ENCODE peak calls at places on chromosomes 4 and X, in ten cellular contexts. One of them, this sample, is unnamed.
A peak's percentile ranks its signal among the peaks of the same experiment; 100 is the strongest.

GRCh38 chrX:23008431-23009099 is 8.8 kb downstream of the DDX53 start:
- DNase-seq in MM.1S: peak; percentile 9
- DNase-seq in PC-9: no peak
- DNase-seq in adrenal gland: no peak
- DNase-seq in right lobe of liver: no peak
- DNase-seq in GM23338: peak; percentile 58
- DNase-seq in CD8-positive, alpha-beta T cell: no peak
- DNase-seq in uterus: no peak
- DNase-seq in stomach: no peak
- DNase-seq in PC-3: peak; percentile 62
- DNase-seq in this sample: no peak

GRCh38 chrX:72001471-72001870 is 90.8 kb downstream of the NHSL2 start:
- DNase-seq in MM.1S: no peak
- DNase-seq in PC-9: no peak
- DNase-seq in adrenal gland: no peak
- DNase-seq in right lobe of liver: no peak
- DNase-seq in GM23338: peak; percentile 77
- DNase-seq in CD8-positive, alpha-beta T cell: no peak
- DNase-seq in uterus: no peak
- DNase-seq in stomach: no peak
- DNase-seq in PC-3: no peak
- DNase-seq in this sample: no peak

GRCh38 chrX:96820935-96821334 is 62.8 kb upstream of the RPA4 start:
- DNase-seq in MM.1S: no peak
- DNase-seq in PC-9: no peak
- DNase-seq in adrenal gland: no peak
- DNase-seq in right lobe of liver: no peak
- DNase-seq in GM23338: no peak
- DNase-seq in CD8-positive, alpha-beta T cell: no peak
- DNase-seq in uterus: no peak
- DNase-seq in stomach: no peak
- DNase-seq in PC-3: no peak
- DNase-seq in this sample: no peak

GRCh38 chr4:104966349-104967033 is 180.2 kb upstream of the TET2 start:
- DNase-seq in MM.1S: peak; percentile 81
- DNase-seq in PC-9: peak; percentile 2
- DNase-seq in adrenal gland: no peak
- DNase-seq in right lobe of liver: no peak
- DNase-seq in GM23338: peak; percentile 7
- DNase-seq in CD8-positive, alpha-beta T cell: no peak
- DNase-seq in uterus: no peak
- DNase-seq in stomach: no peak
- DNase-seq in PC-3: peak; percentile 37
- DNase-seq in this sample: no peak

GRCh38 chrX:41382699-41383645 is 49.0 kb downstream of the DDX3X start:
- DNase-seq in MM.1S: no peak
- DNase-seq in PC-9: peak; percentile 21
- DNase-seq in adrenal gland: no peak
- DNase-seq in right lobe of liver: no peak
- DNase-seq in GM23338: peak; percentile 11
- DNase-seq in CD8-positive, alpha-beta T cell: no peak
- DNase-seq in uterus: no peak
- DNase-seq in stomach: no peak
- DNase-seq in PC-3: peak; percentile 32
- DNase-seq in this sample: no peak

GRCh38 chrX:826026-826425 is 195.4 kb downstream of the SHOX start:
- DNase-seq in MM.1S: no peak
- DNase-seq in PC-9: no peak
- DNase-seq in adrenal gland: no peak
- DNase-seq in right lobe of liver: no peak
- DNase-seq in GM23338: no peak
- DNase-seq in CD8-positive, alpha-beta T cell: no peak
- DNase-seq in uterus: no peak
- DNase-seq in stomach: no peak
- DNase-seq in PC-3: no peak
- DNase-seq in this sample: no peak

GRCh38 chr4:68271851-68272756 is 26.6 kb upstream of the TMPRSS11B start:
- DNase-seq in MM.1S: peak; percentile 55
- DNase-seq in PC-9: no peak
- DNase-seq in adrenal gland: no peak
- DNase-seq in right lobe of liver: no peak
- DNase-seq in GM23338: peak; percentile 70
- DNase-seq in CD8-positive, alpha-beta T cell: no peak
- DNase-seq in uterus: no peak
- DNase-seq in stomach: no peak
- DNase-seq in PC-3: peak; percentile 81
- DNase-seq in this sample: no peak

GRCh38 chr4:73451404-73451803 is 15.4 kb downstream of the AFP start:
- DNase-seq in MM.1S: no peak
- DNase-seq in PC-9: no peak
- DNase-seq in adrenal gland: no peak
- DNase-seq in right lobe of liver: no peak
- DNase-seq in GM23338: peak; percentile 62
- DNase-seq in CD8-positive, alpha-beta T cell: no peak
- DNase-seq in uterus: no peak
- DNase-seq in stomach: no peak
- DNase-seq in PC-3: no peak
- DNase-seq in this sample: no peak

GRCh38 chr4:148740701-148741100 is 298.5 kb upstream of the NR3C2 start:
- DNase-seq in MM.1S: no peak
- DNase-seq in PC-9: no peak
- DNase-seq in adrenal gland: no peak
- DNase-seq in right lobe of liver: no peak
- DNase-seq in GM23338: no peak
- DNase-seq in CD8-positive, alpha-beta T cell: no peak
- DNase-seq in uterus: no peak
- DNase-seq in stomach: no peak
- DNase-seq in PC-3: no peak
- DNase-seq in this sample: no peak

GRCh38 chrX:3145716-3146115 is 104.4 kb downstream of the ARSF start:
- DNase-seq in MM.1S: no peak
- DNase-seq in PC-9: no peak
- DNase-seq in adrenal gland: no peak
- DNase-seq in right lobe of liver: no peak
- DNase-seq in GM23338: no peak
- DNase-seq in CD8-positive, alpha-beta T cell: no peak
- DNase-seq in uterus: no peak
- DNase-seq in stomach: no peak
- DNase-seq in PC-3: no peak
- DNase-seq in this sample: no peak

GRCh38 chrX:29690061-29690460 is 525.3 kb upstream of the MAGEB2 start:
- DNase-seq in MM.1S: no peak
- DNase-seq in PC-9: no peak
- DNase-seq in adrenal gland: no peak
- DNase-seq in right lobe of liver: no peak
- DNase-seq in GM23338: no peak
- DNase-seq in CD8-positive, alpha-beta T cell: no peak
- DNase-seq in uterus: no peak
- DNase-seq in stomach: no peak
- DNase-seq in PC-3: no peak
- DNase-seq in this sample: no peak

GRCh38 chrX:74450803-74451449 is 29.6 kb downstream of the SLC16A2 start:
- DNase-seq in MM.1S: no peak
- DNase-seq in PC-9: no peak
- DNase-seq in adrenal gland: peak; percentile 65
- DNase-seq in right lobe of liver: no peak
- DNase-seq in GM23338: no peak
- DNase-seq in CD8-positive, alpha-beta T cell: no peak
- DNase-seq in uterus: no peak
- DNase-seq in stomach: no peak
- DNase-seq in PC-3: peak; percentile 89
- DNase-seq in this sample: no peak

GRCh38 chr4:29259556-29259955 is 1460.6 kb upstream of the PCDH7 start:
- DNase-seq in MM.1S: no peak
- DNase-seq in PC-9: no peak
- DNase-seq in adrenal gland: no peak
- DNase-seq in right lobe of liver: no peak
- DNase-seq in GM23338: no peak
- DNase-seq in CD8-positive, alpha-beta T cell: no peak
- DNase-seq in uterus: no peak
- DNase-seq in stomach: no peak
- DNase-seq in PC-3: peak; percentile 34
- DNase-seq in this sample: no peak

GRCh38 chr4:41939016-41939623 is 3.9 kb downstream of the TMEM33 start:
- DNase-seq in MM.1S: no peak
- DNase-seq in PC-9: no peak
- DNase-seq in adrenal gland: no peak
- DNase-seq in right lobe of liver: no peak
- DNase-seq in GM23338: peak; percentile 9
- DNase-seq in CD8-positive, alpha-beta T cell: no peak
- DNase-seq in uterus: no peak
- DNase-seq in stomach: no peak
- DNase-seq in PC-3: peak; percentile 26
- DNase-seq in this sample: no peak

GRCh38 chr4:99013884-99014523 is 18.5 kb downstream of the METAP1 start:
- DNase-seq in MM.1S: no peak
- DNase-seq in PC-9: no peak
- DNase-seq in adrenal gland: no peak
- DNase-seq in right lobe of liver: no peak
- DNase-seq in GM23338: no peak
- DNase-seq in CD8-positive, alpha-beta T cell: no peak
- DNase-seq in uterus: no peak
- DNase-seq in stomach: no peak
- DNase-seq in PC-3: no peak
- DNase-seq in this sample: no peak

DNA sequence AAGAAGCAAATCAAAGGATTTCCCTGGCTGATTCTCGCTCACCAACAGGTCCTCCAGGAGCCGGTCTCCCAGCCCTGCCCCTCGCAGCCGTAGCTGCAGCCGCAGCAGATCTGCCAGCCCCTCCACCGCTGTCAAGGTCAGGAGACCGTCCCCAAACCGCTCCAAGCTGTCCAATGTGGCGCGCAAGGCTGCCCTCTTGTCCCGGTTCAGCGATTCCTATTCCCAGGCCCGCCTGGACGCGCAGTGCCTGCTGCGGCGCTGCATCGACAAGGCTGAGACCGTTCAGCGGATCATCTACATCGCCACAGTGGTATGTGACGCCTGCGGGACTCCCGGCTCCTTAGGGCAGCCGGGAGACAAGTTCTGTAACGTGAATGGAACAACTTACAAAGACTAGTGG is 25.6 kb downstream of the SPATA18 start:
- DNase-seq in MM.1S: no peak
- DNase-seq in PC-9: no peak
- DNase-seq in adrenal gland: no peak
- DNase-seq in right lobe of liver: peak; percentile 53
- DNase-seq in GM23338: peak; percentile 86
- DNase-seq in CD8-positive, alpha-beta T cell: no peak
- DNase-seq in uterus: no peak
- DNase-seq in stomach: no peak
- DNase-seq in PC-3: no peak
- DNase-seq in this sample: peak; percentile 4
- H3K4me1 ChIP-seq in MM.1S: no peaks in the 10 kb centered on the region
- H3K4me1 ChIP-seq in PC-9: no peaks in the 10 kb centered on the region
- H3K4me1 ChIP-seq in adrenal gland: no peaks in the 10 kb centered on the region
- H3K4me1 ChIP-seq in right lobe of liver: no peaks in the 10 kb centered on the region
- H3K4me1 ChIP-seq in GM23338: no peaks in the 10 kb centered on the region
- H3K4me1 ChIP-seq in CD8-positive, alpha-beta T cell: no peaks in the 10 kb centered on the region
- H3K4me1 ChIP-seq in uterus: no peaks in the 10 kb centered on the region
- H3K4me1 ChIP-seq in stomach: no peaks in the 10 kb centered on the region
- H3K4me1 ChIP-seq in PC-3: no peaks in the 10 kb centered on the region
- H3K4me1 ChIP-seq in this sample: no peaks in the 10 kb centered on the region

GRCh38 chrX:15493118-15494082 is at the start of gene PIR:
- DNase-seq in MM.1S: peak; percentile 85
- DNase-seq in PC-9: peak; percentile 94
- DNase-seq in adrenal gland: peak; percentile 82
- DNase-seq in right lobe of liver: peak; percentile 95
- DNase-seq in GM23338: peak; percentile 90
- DNase-seq in CD8-positive, alpha-beta T cell: peak; percentile 37
- DNase-seq in uterus: peak; percentile 82
- DNase-seq in stomach: peak; percentile 89
- DNase-seq in PC-3: peak; percentile 92
- DNase-seq in this sample: peak; percentile 81
- TF ChIP-seq CTCF in MM.1S: peak; percentile 53
- TF ChIP-seq CTCF in PC-9: peak; percentile 40
- TF ChIP-seq CTCF in adrenal gland: no peak
- TF ChIP-seq CTCF in right lobe of liver: peak; percentile 25
- TF ChIP-seq CTCF in GM23338: peak; percentile 51
- TF ChIP-seq CTCF in CD8-positive, alpha-beta T cell: no peak
- TF ChIP-seq CTCF in uterus: peak; percentile 15
- TF ChIP-seq CTCF in stomach: peak; percentile 19
- TF ChIP-seq CTCF in PC-3: peak; percentile 70
- TF ChIP-seq CTCF in this sample: no peak

GRCh38 chr4:5852806-5853205 is 40.1 kb downstream of the CRMP1 start:
- DNase-seq in MM.1S: no peak
- DNase-seq in PC-9: no peak
- DNase-seq in adrenal gland: no peak
- DNase-seq in right lobe of liver: peak; percentile 30
- DNase-seq in GM23338: no peak
- DNase-seq in CD8-positive, alpha-beta T cell: no peak
- DNase-seq in uterus: no peak
- DNase-seq in stomach: no peak
- DNase-seq in PC-3: no peak
- DNase-seq in this sample: no peak

GRCh38 chr4:5851637-5852036 is 41.2 kb downstream of the CRMP1 start:
- DNase-seq in MM.1S: no peak
- DNase-seq in PC-9: no peak
- DNase-seq in adrenal gland: no peak
- DNase-seq in right lobe of liver: no peak
- DNase-seq in GM23338: no peak
- DNase-seq in CD8-positive, alpha-beta T cell: no peak
- DNase-seq in uterus: no peak
- DNase-seq in stomach: no peak
- DNase-seq in PC-3: no peak
- DNase-seq in this sample: no peak

GRCh38 chr4:5858020-5858769 is 34.7 kb downstream of the CRMP1 start:
- DNase-seq in MM.1S: no peak
- DNase-seq in PC-9: no peak
- DNase-seq in adrenal gland: no peak
- DNase-seq in right lobe of liver: peak; percentile 39
- DNase-seq in GM23338: no peak
- DNase-seq in CD8-positive, alpha-beta T cell: no peak
- DNase-seq in uterus: no peak
- DNase-seq in stomach: no peak
- DNase-seq in PC-3: no peak
- DNase-seq in this sample: no peak

DNA sequence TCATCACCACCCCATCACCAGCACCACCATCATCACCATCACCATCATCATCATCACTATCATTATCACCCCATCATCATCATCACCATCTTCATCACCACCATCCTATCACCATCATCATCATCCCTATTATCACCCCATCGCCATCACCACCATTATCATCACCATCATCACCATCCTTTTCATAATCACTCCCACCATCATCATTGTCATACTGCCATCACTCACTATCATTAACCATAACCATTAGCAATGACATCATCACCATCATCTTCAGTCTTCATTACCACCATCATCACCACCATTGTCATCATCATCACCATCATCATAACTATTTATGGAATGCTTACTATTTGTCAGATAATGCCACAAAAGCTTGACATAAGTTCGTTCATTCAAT is 35.7 kb downstream of the CRMP1 start:
- DNase-seq in MM.1S: no peak
- DNase-seq in PC-9: no peak
- DNase-seq in adrenal gland: no peak
- DNase-seq in right lobe of liver: no peak
- DNase-seq in GM23338: no peak
- DNase-seq in CD8-positive, alpha-beta T cell: no peak
- DNase-seq in uterus: no peak
- DNase-seq in stomach: no peak
- DNase-seq in PC-3: no peak
- DNase-seq in this sample: no peak
- H3K4me1 ChIP-seq in MM.1S: no peaks in the 10 kb centered on the region
- H3K4me1 ChIP-seq in PC-9: no peaks in the 10 kb centered on the region
- H3K4me1 ChIP-seq in adrenal gland: no peaks in the 10 kb centered on the region
- H3K4me1 ChIP-seq in right lobe of liver: no peaks in the 10 kb centered on the region
- H3K4me1 ChIP-seq in GM23338: no peaks in the 10 kb centered on the region
- H3K4me1 ChIP-seq in CD8-positive, alpha-beta T cell: no peaks in the 10 kb centered on the region
- H3K4me1 ChIP-seq in uterus: no peaks in the 10 kb centered on the region
- H3K4me1 ChIP-seq in stomach: no peaks in the 10 kb centered on the region
- H3K4me1 ChIP-seq in PC-3: no peaks in the 10 kb centered on the region
- H3K4me1 ChIP-seq in this sample: no peaks in the 10 kb centered on the region

GRCh38 chrX:53481816-53482485 is 47.8 kb upstream of the HSD17B10 start:
- DNase-seq in MM.1S: peak; percentile 61
- DNase-seq in PC-9: peak; percentile 47
- DNase-seq in adrenal gland: peak; percentile 51
- DNase-seq in right lobe of liver: no peak
- DNase-seq in GM23338: peak; percentile 81
- DNase-seq in CD8-positive, alpha-beta T cell: peak; percentile 47
- DNase-seq in uterus: no peak
- DNase-seq in stomach: peak; percentile 73
- DNase-seq in PC-3: peak; percentile 81
- DNase-seq in this sample: peak; percentile 12
- TF ChIP-seq CTCF in MM.1S: peak; percentile 68
- TF ChIP-seq CTCF in PC-9: peak; percentile 58
- TF ChIP-seq CTCF in adrenal gland: peak; percentile 56
- TF ChIP-seq CTCF in right lobe of liver: peak; percentile 46
- TF ChIP-seq CTCF in GM23338: peak; percentile 74
- TF ChIP-seq CTCF in CD8-positive, alpha-beta T cell: peak; percentile 54
- TF ChIP-seq CTCF in uterus: no peak
- TF ChIP-seq CTCF in stomach: peak; percentile 50
- TF ChIP-seq CTCF in PC-3: peak; percentile 85
- TF ChIP-seq CTCF in this sample: peak; percentile 57